ENCODE peak calls at places on chromosome 9, in ten cellular contexts. G is spleen, X is lower lobe of right lung, I is cardiac fibroblast, E is astrocyte of the spinal cord, C is nephron progenitor cell, Y is heart left ventricle, V is OCI-LY7, K is H9, H is GM12865. O is an unnamed sample.

GRCh38 chr9:35759795-35760194 is 5.7 kb upstream of the MSMP start:
- DNase-seq in E (no peak), K (no peak), C (no peak), I (no peak), X (no peak), G (no peak), Y (no peak), V (no peak), H (no peak), O (no peak)

GRCh38 chr9:7318920-7319319 is 480.7 kb downstream of the DMAC1 start:
- DNase-seq in X (no peak), I (no peak), Y (no peak), E (no peak), H (no peak), K (no peak), V (no peak), C (no peak), G (no peak), O (no peak)

GRCh38 chr9:36967997-36968396 is 66.1 kb downstream of the PAX5 start:
- DNase-seq in V (no peak), H (peak; percentile 41), I (no peak), C (no peak), Y (no peak), K (no peak), E (no peak), G (no peak), X (no peak), O (no peak)

GRCh38 chr9:38130724-38131123 is 61.7 kb upstream of the SHB start:
- DNase-seq in E (no peak), K (no peak), G (no peak), X (no peak), H (no peak), Y (no peak), C (peak; percentile 17), I (no peak), V (no peak), O (no peak)

GRCh38 chr9:2923810-2924768 is 80.2 kb upstream of the PUM3 start:
- DNase-seq in G (no peak), V (no peak), Y (no peak), X (no peak), I (no peak), E (no peak), K (peak; percentile 39), H (no peak), C (peak; percentile 24), O (no peak)

GRCh38 chr9:98902925-98903324 is 40.8 kb upstream of the COL15A1 start:
- DNase-seq in E (no peak), C (no peak), X (no peak), V (no peak), G (no peak), H (no peak), K (no peak), I (no peak), Y (no peak), O (no peak)

GRCh38 chr9:70117835-70118319 is 74.2 kb downstream of the MAMDC2 start:
- DNase-seq in X (no peak), G (no peak), I (peak; percentile 75), V (no peak), H (no peak), C (no peak), K (no peak), Y (no peak), E (peak; percentile 56), O (no peak)

GRCh38 chr9:26975728-26976707 is 19.8 kb downstream of the IFT74 start:
- DNase-seq in H (no peak), E (peak; percentile 35), C (peak; percentile 27), I (peak; percentile 57), V (peak; percentile 20), Y (peak; percentile 18), K (peak; percentile 89), G (no peak), X (no peak), O (no peak)

GRCh38 chr9:116154334-116154975 is 864 bp downstream of the PAPPA start:
- DNase-seq in Y (no peak), K (peak; percentile 37), G (peak; percentile 63), V (no peak), H (no peak), I (no peak), C (peak; percentile 68), E (no peak), X (no peak), O (peak; percentile 59)

GRCh38 chr9:113446323-113446740 is 17.2 kb upstream of the RGS3 start:
- DNase-seq in E (peak; percentile 69), G (no peak), I (peak; percentile 73), Y (no peak), V (peak; percentile 68), X (no peak), H (peak; percentile 49), K (no peak), C (no peak), O (no peak)

GRCh38 chr9:79610019-79610760 is 38.4 kb downstream of the TLE4 start:
- DNase-seq in V (no peak), K (no peak), Y (no peak), X (no peak), I (no peak), E (peak; percentile 79), G (no peak), H (no peak), C (peak; percentile 10), O (no peak)

GRCh38 chr9:126238415-126238814 is 88.2 kb upstream of the MVB12B start:
- DNase-seq in K (no peak), Y (no peak), V (no peak), I (no peak), X (no peak), E (no peak), G (no peak), C (no peak), H (no peak), O (no peak)

GRCh38 chr9:114387678-114388431 is at the start of gene AKNA:
- DNase-seq in I (peak; percentile 87), G (peak; percentile 98), V (peak; percentile 89), E (peak; percentile 82), X (peak; percentile 86), K (peak; percentile 85), H (peak; percentile 87), Y (peak; percentile 78), C (peak; percentile 75), O (peak; percentile 52)

GRCh38 chr9:84670106-84670800 is 724 bp downstream of the NTRK2 start:
- DNase-seq in H (no peak), I (no peak), C (peak; percentile 58), X (no peak), V (no peak), E (no peak), K (peak; percentile 70), Y (peak; percentile 6), G (peak; percentile 72), O (peak; percentile 46)

GRCh38 chr9:21385131-21385665 is at the start of gene IFNA2:
- DNase-seq in G (no peak), K (no peak), E (no peak), H (peak; percentile 24), X (no peak), V (no peak), Y (no peak), I (no peak), C (no peak), O (no peak)

GRCh38 chr9:72338631-72339030 is 26.4 kb downstream of the ZFAND5 start:
- DNase-seq in I (no peak), V (no peak), E (no peak), Y (no peak), H (no peak), C (no peak), K (no peak), G (no peak), X (no peak), O (no peak)

GRCh38 chr9:72332351-72332750 is 32.7 kb downstream of the ZFAND5 start:
- DNase-seq in X (no peak), H (no peak), Y (no peak), K (no peak), V (no peak), G (no peak), I (peak; percentile 30), C (no peak), E (no peak), O (no peak)

GRCh38 chr9:72334658-72335337 is 30.2 kb downstream of the ZFAND5 start:
- DNase-seq in H (no peak), Y (no peak), K (no peak), G (no peak), E (no peak), I (no peak), X (no peak), C (no peak), V (no peak), O (no peak)

GRCh38 chr9:72337286-72337685 is 27.7 kb downstream of the ZFAND5 start:
- DNase-seq in G (no peak), V (no peak), E (no peak), X (no peak), K (no peak), Y (no peak), I (no peak), H (no peak), C (no peak), O (no peak)

GRCh38 chr9:72333758-72334157 is 31.2 kb downstream of the ZFAND5 start:
- DNase-seq in Y (no peak), K (peak; percentile 74), V (peak; percentile 7), C (no peak), G (no peak), X (no peak), H (no peak), E (no peak), I (no peak), O (no peak)
- TF ChIP-seq CTCF in Y (no peak), K (peak; percentile 79), V (peak; percentile 61), C (no peak), G (no peak), X (no peak), H (peak; percentile 20), E (no peak), I (no peak), O (no peak)

GRCh38 chr9:120713257-120714087 is 798 bp downstream of the MEGF9 start:
- DNase-seq in C (no peak), K (peak; percentile 38), H (no peak), E (no peak), V (no peak), X (peak; percentile 58), G (peak; percentile 91), I (no peak), Y (no peak), O (peak; percentile 57)
- TF ChIP-seq CTCF in C (no peak), K (no peak), H (no peak), E (no peak), V (peak; percentile 17), X (no peak), G (peak; percentile 41), I (peak; percentile 20), Y (no peak), O (no peak)

GRCh38 chr9:108286807-108287206 is 569.0 kb downstream of the ACTL7B start:
- DNase-seq in G (no peak), V (no peak), C (no peak), K (no peak), I (no peak), H (no peak), X (no peak), Y (no peak), E (no peak), O (no peak)

GRCh38 chr9:108278341-108278740 is 577.4 kb downstream of the ACTL7B start:
- DNase-seq in G (no peak), H (no peak), X (no peak), Y (no peak), K (no peak), E (no peak), I (no peak), V (no peak), C (no peak), O (no peak)

GRCh38 chr9:108282872-108283271 is 572.9 kb downstream of the ACTL7B start:
- DNase-seq in I (peak; percentile 9), Y (no peak), C (no peak), K (no peak), E (peak; percentile 6), X (no peak), V (no peak), H (peak; percentile 16), G (no peak), O (no peak)
- TF ChIP-seq CTCF in I (peak; percentile 43), Y (no peak), C (no peak), K (peak; percentile 67), E (peak; percentile 17), X (peak; percentile 30), V (peak; percentile 24), H (peak; percentile 31), G (peak; percentile 38), O (peak; percentile 69)

GRCh38 chr9:121498487-121499176 is 1.0 kb downstream of the GGTA1 start:
- DNase-seq in E (peak; percentile 21), X (peak; percentile 63), Y (peak; percentile 41), I (peak; percentile 69), G (peak; percentile 78), H (no peak), K (peak; percentile 36), C (peak; percentile 26), V (peak; percentile 13), O (no peak)
- TF ChIP-seq CTCF in E (no peak), X (no peak), Y (no peak), I (peak; percentile 5), G (peak; percentile 15), H (no peak), K (no peak), C (no peak), V (no peak), O (peak; percentile 27)

O was measured in glutamatergic neuron.